ENCODE peak calls at places on chromosomes 2 and 18, in four cellular contexts. Z, B, O and D are unnamed samples.

GRCh38 chr2:241412144-241412543 is 56.1 kb downstream of the FARP2 start:
- DNase-seq in B (no peak), O (peak), Z (no peak), D (peak)

GRCh38 chr2:217986256-217986961 is 16.4 kb downstream of the TNS1 start:
- DNase-seq in Z (no peak), O (no peak), B (peak), D (no peak)

GRCh38 chr2:175140332-175140731 is 27.7 kb downstream of the ATF2 start:
- DNase-seq in B (no peak), O (no peak), Z (no peak), D (no peak)

GRCh38 chr2:231717281-231718180 is 9.2 kb downstream of the PTMA start:
- DNase-seq in Z (no peak), B (peak), O (peak), D (no peak)

GRCh38 chr2:238370482-238371372 is 50.4 kb downstream of the TRAF3IP1 start:
- DNase-seq in Z (peak), O (peak), B (peak), D (no peak)

GRCh38 chr2:75808793-75809535 is 98.2 kb upstream of the GCFC2 start:
- DNase-seq in B (no peak), Z (no peak), O (no peak), D (no peak)

GRCh38 chr18:79327199-79327545 is 68.6 kb upstream of the NFATC1 start:
- DNase-seq in O (no peak), B (no peak), Z (no peak), D (no peak)

GRCh38 chr2:118016911-118017310 is 3.0 kb upstream of the CCDC93 start:
- DNase-seq in O (no peak), Z (no peak), B (no peak), D (no peak)

GRCh38 chr2:134138115-134138514 is 115.8 kb upstream of the MGAT5 start:
- DNase-seq in B (no peak), Z (no peak), O (no peak), D (no peak)

GRCh38 chr18:41545091-41545888 is 409.7 kb upstream of the PIK3C3 start:
- DNase-seq in O (no peak), Z (no peak), B (no peak), D (no peak)

GRCh38 chr2:176873403-176873802 is 339.2 kb upstream of the HNRNPA3 start:
- DNase-seq in B (no peak), O (no peak), Z (no peak), D (no peak)

GRCh38 chr2:54629914-54630609 is 93.4 kb upstream of the EML6 start:
- DNase-seq in Z (no peak), B (no peak), O (peak), D (no peak)

GRCh38 chr2:173943738-173944137 is 21.4 kb downstream of the SP3 start:
- DNase-seq in B (no peak), O (no peak), Z (no peak), D (no peak)

GRCh38 chr18:53380063-53380639 is 844.3 kb downstream of the MBD2 start:
- DNase-seq in B (no peak), O (peak), Z (no peak), D (peak)

GRCh38 chr2:50727940-50728339 is 304.0 kb downstream of the NRXN1 start:
- DNase-seq in B (no peak), O (no peak), Z (no peak), D (no peak)

GRCh38 chr2:197211881-197212342 is 98.7 kb downstream of the ANKRD44 start:
- DNase-seq in Z (no peak), B (no peak), O (no peak), D (no peak)

GRCh38 chr2:31083204-31083993 is 54.8 kb downstream of the GALNT14 start:
- DNase-seq in B (no peak), O (no peak), Z (no peak), D (no peak)

GRCh38 chr2:238670341-238670681 is 177.6 kb upstream of the TWIST2 start:
- DNase-seq in O (no peak), Z (no peak), B (no peak), D (no peak)

GRCh38 chr18:12165038-12165768 is 71.6 kb downstream of the ANKRD62 start:
- DNase-seq in B (no peak), Z (no peak), O (no peak), D (no peak)

GRCh38 chr2:204074434-204074833 is 137.9 kb downstream of the ICOS start:
- DNase-seq in B (no peak), Z (no peak), O (no peak), D (no peak)

GRCh38 chr2:179850188-179850587 is 11.2 kb downstream of the ZNF385B start:
- DNase-seq in O (peak), B (no peak), Z (no peak), D (no peak)

GRCh38 chr2:58620127-58620526 is 379.0 kb upstream of the FANCL start:
- DNase-seq in Z (no peak), O (no peak), B (no peak), D (no peak)

GRCh38 chr2:7292154-7292553 is 374.9 kb downstream of the RNF144A start:
- DNase-seq in O (no peak), B (no peak), Z (no peak), D (no peak)

GRCh38 chr2:47437287-47437686 is 34.3 kb downstream of the MSH2 start:
- DNase-seq in O (peak), B (no peak), Z (no peak), D (no peak)

GRCh38 chr2:207333599-207334308 is 168.0 kb upstream of the KLF7 start:
- DNase-seq in Z (no peak), O (no peak), B (no peak), D (no peak)

GRCh38 chr2:174779361-174779928 is 15.2 kb upstream of the CHRNA1 start:
- DNase-seq in O (no peak), B (no peak), Z (no peak), D (no peak)

GRCh38 chr2:176494949-176495353 is 225.7 kb downstream of the MTX2 start:
- DNase-seq in Z (peak), B (peak), O (no peak), D (no peak)

GRCh38 chr2:36705326-36706020 is 9.0 kb downstream of the VIT start:
- DNase-seq in O (no peak), Z (no peak), B (no peak), D (no peak)

GRCh38 chr18:44107187-44107586 is 573.5 kb upstream of the SETBP1 start:
- DNase-seq in Z (no peak), O (no peak), B (no peak), D (no peak)

GRCh38 chr2:202870431-202871160 is 970 bp downstream of the ICA1L start:
- DNase-seq in O (peak), B (peak), Z (peak), D (peak)

GRCh38 chr2:112623913-112624777 is 21.6 kb upstream of the SLC20A1 start:
- DNase-seq in O (peak), Z (peak), B (peak), D (no peak)

GRCh38 chr2:117170897-117171296 is 643.6 kb upstream of the DDX18 start:
- DNase-seq in O (no peak), B (no peak), Z (no peak), D (no peak)

GRCh38 chr2:94996401-94997100 is 29.0 kb upstream of the MAL start:
- DNase-seq in O (no peak), B (peak), Z (no peak), D (no peak)

GRCh38 chr2:238257786-238258700 is 18.2 kb upstream of the HES6 start:
- DNase-seq in Z (peak), B (peak), O (no peak), D (no peak)

GRCh38 chr2:187549193-187549592 is 5.0 kb downstream of the TFPI start:
- DNase-seq in Z (no peak), O (no peak), B (no peak), D (no peak)

DNA sequence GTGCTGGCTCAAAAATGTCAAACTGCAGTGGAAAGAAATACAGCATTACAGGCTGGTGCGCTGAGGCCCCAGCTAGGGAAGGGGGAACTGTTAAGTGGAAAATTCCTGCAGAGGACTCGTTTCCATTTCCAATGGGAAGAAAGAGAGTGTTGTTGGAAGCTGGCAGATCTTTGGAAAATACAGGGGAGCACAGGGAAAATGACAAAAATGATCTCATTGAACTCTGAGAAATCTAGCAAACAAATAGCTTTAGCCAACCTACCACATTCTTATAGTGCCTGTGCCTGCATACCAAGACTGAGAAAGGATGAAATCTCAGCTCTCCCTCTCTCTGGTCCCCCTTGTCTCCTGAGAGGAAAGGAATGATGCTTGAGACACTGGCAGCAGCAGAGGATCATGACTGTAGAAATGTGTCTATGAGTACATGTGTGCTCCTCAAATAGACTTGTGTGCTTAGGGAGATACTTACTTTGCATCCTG is 632.5 kb downstream of the NYAP2 start:
- DNase-seq in O (no peak), Z (no peak), B (no peak), D (no peak)
- H3K4me3 ChIP-seq in O (peak), Z (no peak), B (peak), D (no peak)

DNA sequence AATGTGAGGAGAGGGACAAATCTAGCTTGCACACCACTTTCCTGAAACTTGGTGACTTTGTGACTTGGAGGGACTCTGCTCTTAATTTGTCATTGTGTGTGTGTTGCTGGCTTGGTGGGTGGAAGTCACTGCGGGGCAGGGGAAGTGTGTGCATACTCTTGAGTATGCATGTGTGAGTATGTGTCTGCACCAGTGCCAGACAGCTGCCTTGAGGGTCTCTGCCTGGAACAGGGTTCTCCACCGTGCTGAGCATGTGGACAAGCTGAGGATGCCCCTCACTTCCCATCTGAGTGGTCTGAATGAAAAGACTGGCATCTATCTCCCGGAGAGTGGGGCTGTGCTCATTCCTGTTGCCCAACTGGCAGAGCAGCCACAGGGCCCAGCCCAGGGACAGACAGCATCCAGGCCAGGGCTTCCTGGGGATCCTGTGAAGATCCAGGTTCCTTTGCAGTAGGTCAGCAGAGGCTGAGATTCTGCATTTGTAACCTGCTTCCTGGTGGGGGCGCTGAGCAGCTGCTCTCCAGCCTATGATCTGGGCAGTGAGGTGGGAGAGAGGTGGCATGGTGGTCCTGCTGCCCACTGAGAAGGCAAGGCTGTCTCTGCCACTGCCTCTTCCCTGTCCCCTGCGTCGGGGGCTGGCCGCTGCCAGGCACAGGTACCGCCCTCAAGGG is 138.9 kb upstream of the HAAO start:
- DNase-seq in B (no peak), Z (no peak), O (peak), D (no peak)
- TF ChIP-seq CTCF in B (no peak), Z (peak), O (peak), D (no peak)

DNA sequence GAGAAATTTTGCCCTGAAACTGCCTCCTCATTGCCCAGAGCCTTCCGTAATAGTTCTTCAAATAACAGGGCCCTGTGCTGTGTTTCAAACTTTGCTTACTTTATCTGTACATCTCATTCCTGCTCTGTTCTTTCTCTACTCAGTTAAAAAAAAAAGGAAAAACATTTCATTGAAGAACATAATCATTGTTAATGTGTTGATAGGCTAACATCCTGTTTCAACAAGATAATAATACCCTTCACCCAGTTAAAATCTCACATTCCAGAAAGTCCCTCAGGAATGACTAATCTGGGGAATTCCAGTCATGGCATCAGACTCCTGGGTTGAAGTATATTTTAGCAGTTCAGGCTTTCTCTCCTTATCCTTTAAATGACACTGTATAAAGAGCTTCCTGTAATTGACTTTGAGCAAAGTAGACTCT is 45.6 kb upstream of the ITGAV start:
- DNase-seq in O (peak), Z (no peak), B (no peak), D (no peak)
- H3K4me3 ChIP-seq in O (peak), Z (no peak), B (no peak), D (no peak)

DNA sequence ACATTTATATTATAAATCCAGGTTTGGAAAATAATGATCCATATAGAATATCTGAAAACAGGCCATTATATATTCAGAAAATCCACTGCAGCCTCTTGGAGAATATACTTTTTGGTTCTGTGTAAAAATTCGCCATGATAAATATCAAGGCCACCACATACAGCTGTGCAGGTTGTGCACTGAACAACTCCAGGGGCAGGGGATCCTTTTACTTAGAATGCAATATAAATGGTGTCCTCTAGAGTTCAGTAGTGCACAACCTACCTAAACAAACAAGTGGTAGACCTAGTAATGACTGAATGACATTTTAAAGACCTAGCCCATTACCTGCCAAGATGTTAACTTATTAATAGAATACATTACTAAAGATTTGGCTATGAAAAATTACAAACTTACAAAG is 22.4 kb downstream of the MOGAT1 start:
- DNase-seq in O (peak), Z (no peak), B (no peak), D (no peak)
- TF ChIP-seq CTCF in O (peak), Z (peak), B (no peak), D (peak)

GRCh38 chr2:44934024-44934423 is 7.5 kb upstream of the SIX3 start:
- DNase-seq in B (peak), O (no peak), Z (no peak), D (no peak)
- H3K4me3 ChIP-seq in B (no peak), O (no peak), Z (no peak), D (no peak)

GRCh38 chr18:46320297-46320696 is 216.1 kb downstream of the HAUS1 start:
- DNase-seq in B (no peak), O (no peak), Z (no peak), D (no peak)
- TF ChIP-seq CTCF in B (no peak), O (no peak), Z (no peak), D (no peak)

GRCh38 chr2:225463449-225463848 is 63.9 kb downstream of the NYAP2 start:
- DNase-seq in B (no peak), Z (no peak), O (no peak), D (no peak)

GRCh38 chr2:225465827-225466226 is 66.3 kb downstream of the NYAP2 start:
- DNase-seq in Z (no peak), B (no peak), O (no peak), D (no peak)

GRCh38 chr2:225462945-225463344 is 63.4 kb downstream of the NYAP2 start:
- DNase-seq in B (no peak), O (no peak), Z (no peak), D (no peak)

GRCh38 chr2:225466891-225467604 is 67.5 kb downstream of the NYAP2 start:
- DNase-seq in Z (no peak), B (no peak), O (no peak), D (no peak)

GRCh38 chr2:225464346-225465025 is 65.0 kb downstream of the NYAP2 start:
- DNase-seq in Z (no peak), B (no peak), O (no peak), D (no peak)
- H3K4me3 ChIP-seq in Z (no peak), B (peak), O (no peak), D (no peak)

GRCh38 chr2:205947621-205948495 is 138.1 kb downstream of the INO80D start:
- DNase-seq in O (peak), B (peak), Z (peak), D (no peak)

GRCh38 chr2:205948883-205949282 is 137.1 kb downstream of the INO80D start:
- DNase-seq in O (peak), Z (no peak), B (no peak), D (no peak)

GRCh38 chr2:205946226-205946625 is 139.7 kb downstream of the INO80D start:
- DNase-seq in Z (no peak), B (no peak), O (no peak), D (no peak)

GRCh38 chr2:205948496-205948837 is 137.5 kb downstream of the INO80D start:
- DNase-seq in O (no peak), B (no peak), Z (no peak), D (no peak)
- TF ChIP-seq CTCF in O (no peak), B (no peak), Z (no peak), D (no peak)

GRCh38 chr2:148817210-148817708 is 57.8 kb upstream of the KIF5C start:
- DNase-seq in Z (no peak), O (no peak), B (no peak), D (no peak)
- H3K4me3 ChIP-seq in Z (no peak), O (no peak), B (peak), D (no peak)